ENCODE peak calls at places on chromosome 17, in ten cellular contexts. P, D, I, F, V, U, G, H, A and Y are unnamed samples.

GRCh38 chr17:8459109-8459508 is 23.4 kb downstream of the NDEL1 start:
- DNase-seq in P (no peak), D (no peak), I (no peak), F (no peak), V (no peak), U (no peak), G (no peak), H (no peak), A (no peak), Y (no peak)

GRCh38 chr17:31394544-31394943 is 3.1 kb downstream of the RAB11FIP4 start:
- DNase-seq in P (peak; percentile 80), D (no peak), I (peak; percentile 63), F (peak; percentile 36), V (peak; percentile 90), U (peak; percentile 59), G (peak; percentile 67), H (no peak), A (peak; percentile 53), Y (peak; percentile 49)

GRCh38 chr17:75876190-75876937 is 2.0 kb downstream of the TRIM47 start:
- DNase-seq in P (peak; percentile 83), D (peak; percentile 55), I (peak; percentile 77), F (no peak), V (peak; percentile 71), U (no peak), G (peak; percentile 73), H (peak; percentile 73), A (peak; percentile 88), Y (peak; percentile 88)

GRCh38 chr17:17305282-17305801 is 2.2 kb downstream of the NT5M start:
- DNase-seq in P (peak; percentile 18), D (peak; percentile 79), I (peak; percentile 40), F (no peak), V (no peak), U (no peak), G (peak; percentile 87), H (peak; percentile 31), A (no peak), Y (no peak)

GRCh38 chr17:36131436-36131835 is 27.8 kb downstream of the CCL4 start:
- DNase-seq in P (no peak), D (no peak), I (no peak), F (no peak), V (no peak), U (no peak), G (no peak), H (no peak), A (peak; percentile 62), Y (no peak)

GRCh38 chr17:39057807-39058206 is 90.6 kb upstream of the FBXO47 start:
- DNase-seq in P (no peak), D (no peak), I (no peak), F (no peak), V (no peak), U (no peak), G (no peak), H (no peak), A (no peak), Y (no peak)

GRCh38 chr17:65956814-65957213 is 235.1 kb downstream of the CEP112 start:
- DNase-seq in P (no peak), D (no peak), I (no peak), F (no peak), V (no peak), U (no peak), G (no peak), H (no peak), A (no peak), Y (no peak)

GRCh38 chr17:10633738-10634379 is 23.2 kb downstream of the MYH3 start:
- DNase-seq in P (no peak), D (peak; percentile 78), I (no peak), F (no peak), V (no peak), U (no peak), G (peak; percentile 83), H (no peak), A (no peak), Y (no peak)

GRCh38 chr17:48451489-48451888 is 21.5 kb upstream of the SKAP1 start:
- DNase-seq in P (no peak), D (no peak), I (no peak), F (no peak), V (no peak), U (no peak), G (no peak), H (no peak), A (no peak), Y (no peak)

GRCh38 chr17:7982666-7983065 is 19.7 kb upstream of the GUCY2D start:
- DNase-seq in P (no peak), D (no peak), I (no peak), F (no peak), V (peak; percentile 48), U (no peak), G (no peak), H (no peak), A (peak; percentile 14), Y (no peak)

GRCh38 chr17:2174471-2175293 is 119.8 kb downstream of the HIC1 start:
- DNase-seq in P (peak; percentile 63), D (no peak), I (peak; percentile 84), F (peak; percentile 60), V (no peak), U (no peak), G (no peak), H (no peak), A (no peak), Y (peak; percentile 72)

GRCh38 chr17:72657467-72658317 is 434.8 kb downstream of the SLC39A11 start:
- DNase-seq in P (no peak), D (no peak), I (no peak), F (no peak), V (no peak), U (no peak), G (no peak), H (no peak), A (peak; percentile 68), Y (no peak)

GRCh38 chr17:12918132-12918531 is 99.7 kb downstream of the ELAC2 start:
- DNase-seq in P (no peak), D (no peak), I (no peak), F (no peak), V (no peak), U (peak; percentile 71), G (no peak), H (no peak), A (no peak), Y (no peak)

GRCh38 chr17:31413871-31414589 is 22.6 kb downstream of the RAB11FIP4 start:
- DNase-seq in P (no peak), D (no peak), I (no peak), F (no peak), V (peak; percentile 90), U (peak; percentile 64), G (no peak), H (no peak), A (no peak), Y (no peak)

GRCh38 chr17:45436161-45436560 is 3.5 kb upstream of the ARHGAP27 start:
- DNase-seq in P (peak; percentile 45), D (no peak), I (no peak), F (no peak), V (no peak), U (peak; percentile 72), G (no peak), H (no peak), A (no peak), Y (no peak)

GRCh38 chr17:19461139-19461538 is 50.1 kb downstream of the RNF112 start:
- DNase-seq in P (no peak), D (no peak), I (no peak), F (no peak), V (peak; percentile 53), U (no peak), G (no peak), H (no peak), A (no peak), Y (peak; percentile 19)

GRCh38 chr17:80427366-80428282 is 12.7 kb downstream of the ENDOV start:
- DNase-seq in P (peak; percentile 57), D (no peak), I (peak; percentile 58), F (peak; percentile 14), V (peak; percentile 69), U (no peak), G (no peak), H (no peak), A (no peak), Y (no peak)

GRCh38 chr17:18025596-18026407 is 13.2 kb downstream of the ATPAF2 start:
- DNase-seq in P (no peak), D (peak; percentile 79), I (peak; percentile 17), F (no peak), V (no peak), U (no peak), G (peak; percentile 73), H (no peak), A (no peak), Y (no peak)

GRCh38 chr17:74862108-74862901 is 2.6 kb upstream of the GRIN2C start:
- DNase-seq in P (peak; percentile 87), D (peak; percentile 74), I (peak; percentile 76), F (no peak), V (peak; percentile 93), U (no peak), G (peak; percentile 84), H (peak; percentile 58), A (peak; percentile 77), Y (no peak)

GRCh38 chr17:9531080-9531479 is 44.5 kb downstream of the STX8 start:
- DNase-seq in P (no peak), D (no peak), I (no peak), F (no peak), V (no peak), U (no peak), G (no peak), H (no peak), A (no peak), Y (no peak)

GRCh38 chr17:39643271-39643670 is 6.3 kb downstream of the STARD3 start:
- DNase-seq in P (no peak), D (no peak), I (no peak), F (no peak), V (no peak), U (no peak), G (no peak), H (no peak), A (no peak), Y (no peak)

GRCh38 chr17:58741121-58741625 is 14.5 kb upstream of the PPM1E start:
- DNase-seq in P (no peak), D (no peak), I (no peak), F (no peak), V (no peak), U (peak; percentile 93), G (no peak), H (no peak), A (no peak), Y (no peak)

GRCh38 chr17:73643012-73643845 is 1.0 kb downstream of the SDK2 start:
- DNase-seq in P (peak; percentile 65), D (no peak), I (no peak), F (no peak), V (peak; percentile 71), U (peak; percentile 23), G (peak; percentile 61), H (no peak), A (no peak), Y (no peak)

GRCh38 chr17:63493411-63493810 is 16.6 kb downstream of the ACE start:
- DNase-seq in P (no peak), D (no peak), I (no peak), F (no peak), V (no peak), U (no peak), G (no peak), H (no peak), A (no peak), Y (no peak)

GRCh38 chr17:19357351-19358140 is 5.0 kb downstream of the B9D1 start:
- DNase-seq in P (peak; percentile 31), D (no peak), I (no peak), F (no peak), V (no peak), U (no peak), G (no peak), H (no peak), A (no peak), Y (no peak)

GRCh38 chr17:69223809-69224208 is 4.8 kb downstream of the ABCA10 start:
- DNase-seq in P (no peak), D (peak; percentile 17), I (no peak), F (no peak), V (no peak), U (no peak), G (peak; percentile 10), H (no peak), A (no peak), Y (no peak)

GRCh38 chr17:47719411-47720152 is 13.5 kb upstream of the TBX21 start:
- DNase-seq in P (no peak), D (peak; percentile 57), I (no peak), F (no peak), V (no peak), U (no peak), G (no peak), H (peak; percentile 28), A (no peak), Y (no peak)

GRCh38 chr17:33154869-33155455 is 138.1 kb downstream of the ASIC2 start:
- DNase-seq in P (no peak), D (no peak), I (no peak), F (no peak), V (no peak), U (no peak), G (no peak), H (no peak), A (no peak), Y (no peak)